ENCODE peak calls at places on chromosome 10, in seven cellular contexts. G is glutamatergic neuron; M is activated CD4-positive, CD25-positive, alpha-beta regulatory T cell treated with anti-CD3 and anti-CD28 coated beads, Interleukin-2, amount 50 U/mL, for 16 hours; A is right cardiac atrium; D is activated CD4-positive, alpha-beta T cell treated with anti-CD3 and anti-CD28 coated beads, Interleukin-2, amount 50 U/mL, for 1 hour; N is stimulated activated naive CD8-positive, alpha-beta T cell treated with anti-CD3 and anti-CD28 coated beads, Interleukin-15, Interleukin-2, amounts not matched to agents 100 U/mL and 50 U/mL, for 24 hours; Q is mucosa of descending colon. E is an unnamed sample.

GRCh38 chr10:17123062-17123661 is 6.4 kb downstream of the CUBN start:
- DNase-seq in N (no peak), Q (no peak), A (no peak), M (no peak), D (no peak), G (no peak), E (no peak)

GRCh38 chr10:54064215-54064614 is 736.8 kb downstream of the PCDH15 start:
- DNase-seq in D (no peak), Q (no peak), N (no peak), A (no peak), M (no peak), G (no peak), E (no peak)

GRCh38 chr10:88505680-88506215 is 77.4 kb downstream of the RNLS start:
- DNase-seq in G (no peak), A (no peak), Q (no peak), M (no peak), N (no peak), D (no peak), E (no peak)

GRCh38 chr10:520402-520787 is 169.1 kb downstream of the DIP2C start:
- DNase-seq in N (no peak), G (peak), A (no peak), M (no peak), D (no peak), Q (no peak), E (no peak)

GRCh38 chr10:4535531-4535930 is 290.5 kb upstream of the AKR1E2 start:
- DNase-seq in N (no peak), Q (no peak), D (no peak), M (no peak), G (no peak), A (no peak), E (no peak)

GRCh38 chr10:3902054-3902808 is 117.2 kb upstream of the KLF6 start:
- DNase-seq in M (no peak), D (peak), A (no peak), N (peak), G (no peak), Q (peak), E (no peak)

GRCh38 chr10:55144001-55144400 is 343.0 kb upstream of the PCDH15 start:
- DNase-seq in Q (no peak), N (no peak), G (no peak), A (no peak), M (no peak), D (no peak), E (no peak)

GRCh38 chr10:79445217-79445707 is at the start of gene ZCCHC24:
- DNase-seq in M (no peak), N (peak), G (peak), Q (peak), A (peak), D (peak), E (no peak)

GRCh38 chr10:12382956-12383531 is 33.7 kb downstream of the CAMK1D start:
- DNase-seq in Q (no peak), A (no peak), G (no peak), N (no peak), M (no peak), D (no peak), E (no peak)

GRCh38 chr10:70578371-70578947 is 24.1 kb downstream of the PRF1 start:
- DNase-seq in Q (peak), N (peak), D (peak), G (no peak), M (no peak), A (no peak), E (peak)

GRCh38 chr10:90856261-90856660 is 1.6 kb downstream of the HTR7 start:
- DNase-seq in M (no peak), Q (no peak), G (peak), N (no peak), D (no peak), A (no peak), E (no peak)

GRCh38 chr10:50511512-50512213 is 112.1 kb downstream of the SGMS1 start:
- DNase-seq in Q (no peak), G (no peak), D (no peak), A (no peak), M (no peak), N (no peak), E (no peak)

GRCh38 chr10:75334720-75335119 is 66.8 kb downstream of the ZNF503 start:
- DNase-seq in Q (no peak), M (no peak), A (no peak), N (no peak), G (no peak), D (no peak), E (no peak)

GRCh38 chr10:69883256-69883655 is 81.5 kb downstream of the COL13A1 start:
- DNase-seq in N (no peak), D (no peak), A (no peak), M (no peak), G (no peak), Q (peak), E (no peak)

GRCh38 chr10:4409281-4409680 is 416.7 kb upstream of the AKR1E2 start:
- DNase-seq in A (no peak), M (no peak), N (no peak), D (no peak), Q (no peak), G (no peak), E (no peak)

GRCh38 chr10:123156091-123156490 is 1.9 kb downstream of the BUB3 start:
- DNase-seq in Q (no peak), D (no peak), G (no peak), A (no peak), N (no peak), M (no peak), E (no peak)

GRCh38 chr10:114967071-114967470 is 29.1 kb downstream of the TRUB1 start:
- DNase-seq in G (no peak), A (no peak), Q (no peak), N (no peak), D (no peak), M (no peak), E (no peak)

GRCh38 chr10:116184448-116184794 is 88.6 kb downstream of the GFRA1 start:
- DNase-seq in G (no peak), N (no peak), M (no peak), Q (no peak), A (no peak), D (no peak), E (no peak)

GRCh38 chr10:16644146-16644545 is 122.5 kb upstream of the C1QL3 start:
- DNase-seq in M (no peak), D (no peak), Q (no peak), A (no peak), G (no peak), N (no peak), E (no peak)

GRCh38 chr10:69961168-69961863 is 91.3 kb upstream of the MACROH2A2 start:
- DNase-seq in D (no peak), A (no peak), G (no peak), N (no peak), Q (no peak), M (no peak), E (no peak)

GRCh38 chr10:119005377-119006043 is 24.0 kb upstream of the NANOS1 start:
- DNase-seq in A (no peak), M (no peak), N (no peak), D (no peak), G (no peak), Q (no peak), E (no peak)

GRCh38 chr10:14259696-14260595 is 70.8 kb downstream of the FRMD4A start:
- DNase-seq in G (no peak), A (no peak), M (no peak), N (no peak), D (no peak), Q (peak), E (no peak)

GRCh38 chr10:52895066-52895465 is 122.5 kb upstream of the MBL2 start:
- DNase-seq in G (no peak), A (no peak), N (no peak), M (no peak), D (no peak), Q (no peak), E (no peak)

GRCh38 chr10:117617664-117618063 is 75.1 kb downstream of the EMX2 start:
- DNase-seq in Q (no peak), M (no peak), N (no peak), A (no peak), D (no peak), G (no peak), E (no peak)

GRCh38 chr10:113007343-113007771 is 57.3 kb downstream of the TCF7L2 start:
- DNase-seq in Q (no peak), G (no peak), M (peak), A (no peak), D (peak), N (peak), E (no peak)

GRCh38 chr10:42962120-42962901 is 114.6 kb upstream of the RET start:
- DNase-seq in D (no peak), G (peak), A (no peak), Q (no peak), M (no peak), N (no peak), E (no peak)

GRCh38 chr10:60446855-60447254 is 57.2 kb upstream of the ANK3 start:
- DNase-seq in M (no peak), A (no peak), Q (no peak), D (no peak), N (no peak), G (no peak), E (peak)

GRCh38 chr10:76303682-76304316 is 872.4 kb downstream of the LRMDA start:
- DNase-seq in N (peak), M (no peak), D (no peak), Q (peak), A (peak), G (peak), E (no peak)

GRCh38 chr10:110307805-110308204 is 3.1 kb upstream of the SMNDC1 start:
- DNase-seq in Q (no peak), A (no peak), G (no peak), M (no peak), D (no peak), N (no peak), E (no peak)

E was measured in GF-D8.